ENCODE peak calls at places on chromosomes 13 and 19, in five cellular contexts. One of them, this sample, is unnamed.

GRCh38 chr13:102461302-102461701 is 59.5 kb upstream of the FGF14 start:
- DNase-seq in spleen: no peak
- DNase-seq in GM23338: no peak
- DNase-seq in tibial artery: no peak
- DNase-seq in keratinocyte: no peak
- DNase-seq in this sample: no peak

GRCh38 chr19:33486936-33487793 is 34.4 kb downstream of the PEPD start:
- DNase-seq in spleen: peak; percentile 58
- DNase-seq in keratinocyte: no peak
- DNase-seq in tibial artery: no peak
- DNase-seq in GM23338: no peak
- DNase-seq in this sample: no peak

GRCh38 chr19:5983367-5983955 is 5.5 kb upstream of the RANBP3 start:
- DNase-seq in keratinocyte: no peak
- DNase-seq in GM23338: no peak
- DNase-seq in spleen: no peak
- DNase-seq in tibial artery: no peak
- DNase-seq in this sample: no peak

GRCh38 chr13:32645854-32646253 is 59.6 kb downstream of the PDS5B start:
- DNase-seq in GM23338: no peak
- DNase-seq in spleen: no peak
- DNase-seq in tibial artery: no peak
- DNase-seq in keratinocyte: no peak
- DNase-seq in this sample: no peak

GRCh38 chr13:42907745-42908144 is 84.3 kb downstream of the EPSTI1 start:
- DNase-seq in keratinocyte: no peak
- DNase-seq in GM23338: no peak
- DNase-seq in spleen: no peak
- DNase-seq in tibial artery: no peak
- DNase-seq in this sample: no peak

GRCh38 chr19:50772408-50773311 is 2.4 kb downstream of the GPR32 start:
- DNase-seq in GM23338: peak; percentile 68
- DNase-seq in spleen: no peak
- DNase-seq in tibial artery: no peak
- DNase-seq in keratinocyte: no peak
- DNase-seq in this sample: no peak

GRCh38 chr19:30783936-30784335 is 411.8 kb downstream of the ZNF536 start:
- DNase-seq in tibial artery: no peak
- DNase-seq in spleen: no peak
- DNase-seq in GM23338: no peak
- DNase-seq in keratinocyte: no peak
- DNase-seq in this sample: no peak

GRCh38 chr13:73870970-73871935 is 263.0 kb downstream of the KLF12 start:
- DNase-seq in GM23338: peak; percentile 59
- DNase-seq in keratinocyte: no peak
- DNase-seq in tibial artery: peak; percentile 40
- DNase-seq in spleen: no peak
- DNase-seq in this sample: no peak

GRCh38 chr19:3225677-3226093 is 1.2 kb downstream of the CELF5 start:
- DNase-seq in keratinocyte: no peak
- DNase-seq in tibial artery: no peak
- DNase-seq in GM23338: peak; percentile 48
- DNase-seq in spleen: no peak
- DNase-seq in this sample: no peak

GRCh38 chr13:64234255-64234654 is 2818.6 kb upstream of the PCDH20 start:
- DNase-seq in spleen: no peak
- DNase-seq in GM23338: no peak
- DNase-seq in tibial artery: no peak
- DNase-seq in keratinocyte: no peak
- DNase-seq in this sample: no peak

GRCh38 chr19:6663236-6664187 is 6.4 kb downstream of the TNFSF14 start:
- DNase-seq in GM23338: no peak
- DNase-seq in spleen: peak; percentile 72
- DNase-seq in tibial artery: no peak
- DNase-seq in keratinocyte: no peak
- DNase-seq in this sample: no peak

GRCh38 chr13:41854758-41855157 is 106.2 kb downstream of the VWA8 start:
- DNase-seq in GM23338: no peak
- DNase-seq in keratinocyte: no peak
- DNase-seq in spleen: no peak
- DNase-seq in tibial artery: no peak
- DNase-seq in this sample: no peak

GRCh38 chr19:49212302-49212701 is 54.7 kb downstream of the TRPM4 start:
- DNase-seq in keratinocyte: no peak
- DNase-seq in spleen: no peak
- DNase-seq in tibial artery: no peak
- DNase-seq in GM23338: no peak
- DNase-seq in this sample: no peak

GRCh38 chr13:36067619-36068456 is 63.3 kb downstream of the DCLK1 start:
- DNase-seq in keratinocyte: no peak
- DNase-seq in GM23338: peak; percentile 37
- DNase-seq in tibial artery: no peak
- DNase-seq in spleen: no peak
- DNase-seq in this sample: no peak

GRCh38 chr19:8367327-8368001 is 3.5 kb downstream of the ANGPTL4 start:
- DNase-seq in GM23338: peak; percentile 84
- DNase-seq in spleen: peak; percentile 78
- DNase-seq in tibial artery: peak; percentile 73
- DNase-seq in keratinocyte: no peak
- DNase-seq in this sample: peak; percentile 90

GRCh38 chr19:7979011-7979410 is 26.4 kb downstream of the ELAVL1 start:
- DNase-seq in GM23338: no peak
- DNase-seq in keratinocyte: no peak
- DNase-seq in tibial artery: no peak
- DNase-seq in spleen: peak; percentile 41
- DNase-seq in this sample: no peak

GRCh38 chr13:109494955-109495354 is 291.4 kb downstream of the IRS2 start:
- DNase-seq in keratinocyte: no peak
- DNase-seq in tibial artery: no peak
- DNase-seq in GM23338: no peak
- DNase-seq in spleen: no peak
- DNase-seq in this sample: no peak

GRCh38 chr19:47348819-47349795 is at the start of gene DHX34:
- DNase-seq in spleen: peak; percentile 98
- DNase-seq in GM23338: peak; percentile 99
- DNase-seq in tibial artery: peak; percentile 97
- DNase-seq in keratinocyte: peak; percentile 98
- DNase-seq in this sample: peak; percentile 98

GRCh38 chr13:90882551-90882950 is 464.9 kb upstream of the MIR17HG start:
- DNase-seq in GM23338: no peak
- DNase-seq in tibial artery: no peak
- DNase-seq in keratinocyte: no peak
- DNase-seq in spleen: peak; percentile 38
- DNase-seq in this sample: no peak

GRCh38 chr13:78022164-78022877 is 103.7 kb upstream of the EDNRB start:
- DNase-seq in GM23338: no peak
- DNase-seq in spleen: peak; percentile 76
- DNase-seq in keratinocyte: peak; percentile 5
- DNase-seq in tibial artery: peak; percentile 45
- DNase-seq in this sample: peak; percentile 40

GRCh38 chr13:95111608-95112007 is 189.6 kb downstream of the ABCC4 start:
- DNase-seq in GM23338: no peak
- DNase-seq in tibial artery: no peak
- DNase-seq in keratinocyte: no peak
- DNase-seq in spleen: no peak
- DNase-seq in this sample: no peak

GRCh38 chr13:99003851-99004471 is 26.1 kb upstream of the DOCK9 start:
- DNase-seq in keratinocyte: no peak
- DNase-seq in tibial artery: no peak
- DNase-seq in spleen: no peak
- DNase-seq in GM23338: no peak
- DNase-seq in this sample: no peak

GRCh38 chr13:93758575-93758974 is 532.0 kb downstream of the GPC6 start:
- DNase-seq in GM23338: no peak
- DNase-seq in keratinocyte: no peak
- DNase-seq in tibial artery: no peak
- DNase-seq in spleen: no peak
- DNase-seq in this sample: no peak

GRCh38 chr19:46990998-46991676 is 28.5 kb upstream of the NPAS1 start:
- DNase-seq in spleen: peak; percentile 85
- DNase-seq in tibial artery: peak; percentile 83
- DNase-seq in GM23338: peak; percentile 97
- DNase-seq in keratinocyte: no peak
- DNase-seq in this sample: peak; percentile 91

GRCh38 chr19:2428027-2428690 is 773 bp upstream of the TIMM13 start:
- DNase-seq in spleen: peak; percentile 85
- DNase-seq in GM23338: peak; percentile 89
- DNase-seq in keratinocyte: no peak
- DNase-seq in tibial artery: no peak
- DNase-seq in this sample: no peak

GRCh38 chr13:107025991-107026390 is 458.1 kb upstream of the ARGLU1 start:
- DNase-seq in GM23338: no peak
- DNase-seq in keratinocyte: no peak
- DNase-seq in spleen: no peak
- DNase-seq in tibial artery: peak; percentile 90
- DNase-seq in this sample: peak; percentile 66

GRCh38 chr19:54312436-54313362 is at the start of gene LILRA5:
- DNase-seq in tibial artery: peak; percentile 60
- DNase-seq in spleen: peak; percentile 86
- DNase-seq in GM23338: no peak
- DNase-seq in keratinocyte: no peak
- DNase-seq in this sample: peak; percentile 19

GRCh38 chr13:26022538-26023292 is 29.1 kb downstream of the SHISA2 start:
- DNase-seq in spleen: no peak
- DNase-seq in GM23338: no peak
- DNase-seq in tibial artery: peak; percentile 68
- DNase-seq in keratinocyte: no peak
- DNase-seq in this sample: peak; percentile 77

GRCh38 chr13:22110368-22110767 is 439.5 kb downstream of the FGF9 start:
- DNase-seq in spleen: no peak
- DNase-seq in GM23338: no peak
- DNase-seq in keratinocyte: no peak
- DNase-seq in tibial artery: peak; percentile 77
- DNase-seq in this sample: no peak

GRCh38 chr13:50244913-50245574 is 229.8 kb downstream of the KCNRG start:
- DNase-seq in spleen: no peak
- DNase-seq in keratinocyte: no peak
- DNase-seq in GM23338: no peak
- DNase-seq in tibial artery: no peak
- DNase-seq in this sample: no peak

GRCh38 chr13:79936368-79937136 is 404.4 kb downstream of the SPRY2 start:
- DNase-seq in tibial artery: peak; percentile 28
- DNase-seq in GM23338: no peak
- DNase-seq in keratinocyte: peak; percentile 88
- DNase-seq in spleen: no peak
- DNase-seq in this sample: peak; percentile 44

GRCh38 chr19:35879770-35880317 is 11.5 kb downstream of the APLP1 start:
- DNase-seq in spleen: peak; percentile 91
- DNase-seq in keratinocyte: no peak
- DNase-seq in tibial artery: peak; percentile 85
- DNase-seq in GM23338: peak; percentile 99
- DNase-seq in this sample: peak; percentile 91

GRCh38 chr19:8592231-8593009 is 15.2 kb upstream of the MYO1F start:
- DNase-seq in spleen: peak; percentile 94
- DNase-seq in tibial artery: peak; percentile 99
- DNase-seq in keratinocyte: no peak
- DNase-seq in GM23338: peak; percentile 100
- DNase-seq in this sample: peak; percentile 96

GRCh38 chr19:20077791-20078463 is at the start of gene ZNF90:
- DNase-seq in tibial artery: peak; percentile 98
- DNase-seq in spleen: peak; percentile 90
- DNase-seq in keratinocyte: peak; percentile 71
- DNase-seq in GM23338: peak; percentile 100
- DNase-seq in this sample: peak; percentile 87
- H3K27ac ChIP-seq in tibial artery: peak within 1 kb of the TSS; percentile 32
- H3K27ac ChIP-seq in spleen: no peak within 1 kb of the TSS
- H3K27ac ChIP-seq in keratinocyte: peak within 1 kb of the TSS; percentile 71
- H3K27ac ChIP-seq in GM23338: peak within 1 kb of the TSS; percentile 89
- H3K27ac ChIP-seq in this sample: peak within 1 kb of the TSS; percentile 24

GRCh38 chr19:56562766-56563165 is 4.5 kb upstream of the ZNF470 start:
- DNase-seq in GM23338: no peak
- DNase-seq in spleen: no peak
- DNase-seq in tibial artery: no peak
- DNase-seq in keratinocyte: no peak
- DNase-seq in this sample: no peak

GRCh38 chr19:56566904-56567273 is 379 bp upstream of the ZNF470 start:
- DNase-seq in keratinocyte: no peak
- DNase-seq in GM23338: peak; percentile 46
- DNase-seq in spleen: peak; percentile 84
- DNase-seq in tibial artery: peak; percentile 32
- DNase-seq in this sample: peak; percentile 54

GRCh38 chr19:56567274-56568120 is at the start of gene ZNF470:
- DNase-seq in spleen: peak; percentile 96
- DNase-seq in keratinocyte: peak; percentile 36
- DNase-seq in GM23338: peak; percentile 97
- DNase-seq in tibial artery: peak; percentile 96
- DNase-seq in this sample: peak; percentile 95
- H3K4me3 ChIP-seq in spleen: peak within 1 kb of the TSS; percentile 93
- H3K4me3 ChIP-seq in keratinocyte: peak within 1 kb of the TSS; percentile 69
- H3K4me3 ChIP-seq in GM23338: peak within 1 kb of the TSS; percentile 99
- H3K4me3 ChIP-seq in tibial artery: peak within 1 kb of the TSS; percentile 85
- H3K4me3 ChIP-seq in this sample: peak within 1 kb of the TSS; percentile 100

GRCh38 chr13:57631607-57632275 is at the start of gene PCDH17:
- DNase-seq in tibial artery: peak; percentile 65
- DNase-seq in GM23338: peak; percentile 85
- DNase-seq in keratinocyte: no peak
- DNase-seq in spleen: peak; percentile 73
- DNase-seq in this sample: peak; percentile 73
- TF ChIP-seq CTCF in tibial artery: no peak
- TF ChIP-seq CTCF in GM23338: no peak
- TF ChIP-seq CTCF in keratinocyte: no peak
- TF ChIP-seq CTCF in spleen: no peak
- TF ChIP-seq CTCF in this sample: no peak

GRCh38 chr19:4847190-4847973 is 15.9 kb upstream of the TICAM1 start:
- DNase-seq in keratinocyte: no peak
- DNase-seq in spleen: no peak
- DNase-seq in GM23338: no peak
- DNase-seq in tibial artery: no peak
- DNase-seq in this sample: no peak
- H3K27ac ChIP-seq in keratinocyte: no peak overlapping the region
- H3K27ac ChIP-seq in spleen: no peak overlapping the region
- H3K27ac ChIP-seq in GM23338: no peak overlapping the region
- H3K27ac ChIP-seq in tibial artery: no peak overlapping the region
- H3K27ac ChIP-seq in this sample: no peak overlapping the region

GRCh38 chr13:45705145-45705695 is 3.1 kb downstream of the CBY2 start:
- DNase-seq in keratinocyte: no peak
- DNase-seq in tibial artery: no peak
- DNase-seq in GM23338: no peak
- DNase-seq in spleen: no peak
- DNase-seq in this sample: no peak
- H3K4me3 ChIP-seq in keratinocyte: no peak overlapping the region
- H3K4me3 ChIP-seq in tibial artery: no peak overlapping the region
- H3K4me3 ChIP-seq in GM23338: no peak overlapping the region
- H3K4me3 ChIP-seq in spleen: no peak overlapping the region
- H3K4me3 ChIP-seq in this sample: no peak overlapping the region

This sample was measured in heart right ventricle.